ENCODE peak calls at places on chromosomes 4 and X, in eight cellular contexts. One of them, this sample, is unnamed.

GRCh38 chr4:10983274-10983673 is 298.7 kb upstream of the CLNK start:
- DNase-seq in activated naive CD8-positive, alpha-beta T cell treated with anti-CD3 and anti-CD28 coated beads, Interleukin-2, amount 50 U/mL, for 24 hours: no peak
- DNase-seq in stimulated activated CD4-positive, alpha-beta T cell treated with anti-CD3 and anti-CD28 coated beads, TNF-alpha, amount 100 ng/mL, for 4 hours: no peak
- DNase-seq in BJ: no peak
- DNase-seq in pancreas: no peak
- DNase-seq in NCI-H774: no peak
- DNase-seq in SJSA1: no peak
- DNase-seq in heart left ventricle: no peak
- DNase-seq in this sample: no peak

GRCh38 chrX:152725409-152725808 is 8.1 kb downstream of the CSAG1 start:
- DNase-seq in activated naive CD8-positive, alpha-beta T cell treated with anti-CD3 and anti-CD28 coated beads, Interleukin-2, amount 50 U/mL, for 24 hours: no peak
- DNase-seq in stimulated activated CD4-positive, alpha-beta T cell treated with anti-CD3 and anti-CD28 coated beads, TNF-alpha, amount 100 ng/mL, for 4 hours: no peak
- DNase-seq in BJ: no peak
- DNase-seq in pancreas: no peak
- DNase-seq in NCI-H774: no peak
- DNase-seq in SJSA1: no peak
- DNase-seq in heart left ventricle: no peak
- DNase-seq in this sample: no peak

GRCh38 chr4:40232610-40233009 is 35.8 kb downstream of the RHOH start:
- DNase-seq in activated naive CD8-positive, alpha-beta T cell treated with anti-CD3 and anti-CD28 coated beads, Interleukin-2, amount 50 U/mL, for 24 hours: no peak
- DNase-seq in stimulated activated CD4-positive, alpha-beta T cell treated with anti-CD3 and anti-CD28 coated beads, TNF-alpha, amount 100 ng/mL, for 4 hours: no peak
- DNase-seq in BJ: no peak
- DNase-seq in pancreas: no peak
- DNase-seq in NCI-H774: no peak
- DNase-seq in SJSA1: no peak
- DNase-seq in heart left ventricle: no peak
- DNase-seq in this sample: peak; percentile 21

GRCh38 chrX:9164535-9165425 is 130.9 kb upstream of the FAM9B start:
- DNase-seq in activated naive CD8-positive, alpha-beta T cell treated with anti-CD3 and anti-CD28 coated beads, Interleukin-2, amount 50 U/mL, for 24 hours: peak; percentile 10
- DNase-seq in stimulated activated CD4-positive, alpha-beta T cell treated with anti-CD3 and anti-CD28 coated beads, TNF-alpha, amount 100 ng/mL, for 4 hours: no peak
- DNase-seq in BJ: no peak
- DNase-seq in pancreas: no peak
- DNase-seq in NCI-H774: no peak
- DNase-seq in SJSA1: peak; percentile 1
- DNase-seq in heart left ventricle: no peak
- DNase-seq in this sample: no peak

GRCh38 chr4:2361366-2362285 is 56.8 kb downstream of the ZFYVE28 start:
- DNase-seq in activated naive CD8-positive, alpha-beta T cell treated with anti-CD3 and anti-CD28 coated beads, Interleukin-2, amount 50 U/mL, for 24 hours: no peak
- DNase-seq in stimulated activated CD4-positive, alpha-beta T cell treated with anti-CD3 and anti-CD28 coated beads, TNF-alpha, amount 100 ng/mL, for 4 hours: no peak
- DNase-seq in BJ: no peak
- DNase-seq in pancreas: no peak
- DNase-seq in NCI-H774: no peak
- DNase-seq in SJSA1: no peak
- DNase-seq in heart left ventricle: no peak
- DNase-seq in this sample: no peak

GRCh38 chrX:29422034-29422433 is 793.3 kb upstream of the MAGEB2 start:
- DNase-seq in activated naive CD8-positive, alpha-beta T cell treated with anti-CD3 and anti-CD28 coated beads, Interleukin-2, amount 50 U/mL, for 24 hours: no peak
- DNase-seq in stimulated activated CD4-positive, alpha-beta T cell treated with anti-CD3 and anti-CD28 coated beads, TNF-alpha, amount 100 ng/mL, for 4 hours: no peak
- DNase-seq in BJ: no peak
- DNase-seq in pancreas: no peak
- DNase-seq in NCI-H774: no peak
- DNase-seq in SJSA1: no peak
- DNase-seq in heart left ventricle: no peak
- DNase-seq in this sample: no peak

GRCh38 chrX:147953976-147954375 is 27.2 kb upstream of the FMR1NB start:
- DNase-seq in activated naive CD8-positive, alpha-beta T cell treated with anti-CD3 and anti-CD28 coated beads, Interleukin-2, amount 50 U/mL, for 24 hours: no peak
- DNase-seq in stimulated activated CD4-positive, alpha-beta T cell treated with anti-CD3 and anti-CD28 coated beads, TNF-alpha, amount 100 ng/mL, for 4 hours: no peak
- DNase-seq in BJ: no peak
- DNase-seq in pancreas: peak; percentile 58
- DNase-seq in NCI-H774: no peak
- DNase-seq in SJSA1: no peak
- DNase-seq in heart left ventricle: peak; percentile 23
- DNase-seq in this sample: no peak

GRCh38 chrX:30153881-30154260 is 61.5 kb upstream of the MAGEB2 start:
- DNase-seq in activated naive CD8-positive, alpha-beta T cell treated with anti-CD3 and anti-CD28 coated beads, Interleukin-2, amount 50 U/mL, for 24 hours: no peak
- DNase-seq in stimulated activated CD4-positive, alpha-beta T cell treated with anti-CD3 and anti-CD28 coated beads, TNF-alpha, amount 100 ng/mL, for 4 hours: no peak
- DNase-seq in BJ: peak; percentile 23
- DNase-seq in pancreas: no peak
- DNase-seq in NCI-H774: no peak
- DNase-seq in SJSA1: no peak
- DNase-seq in heart left ventricle: no peak
- DNase-seq in this sample: no peak

GRCh38 chr4:1693131-1693896 is 9.2 kb upstream of the FAM53A start:
- DNase-seq in activated naive CD8-positive, alpha-beta T cell treated with anti-CD3 and anti-CD28 coated beads, Interleukin-2, amount 50 U/mL, for 24 hours: peak; percentile 75
- DNase-seq in stimulated activated CD4-positive, alpha-beta T cell treated with anti-CD3 and anti-CD28 coated beads, TNF-alpha, amount 100 ng/mL, for 4 hours: peak; percentile 61
- DNase-seq in BJ: no peak
- DNase-seq in pancreas: peak; percentile 84
- DNase-seq in NCI-H774: peak; percentile 57
- DNase-seq in SJSA1: peak; percentile 36
- DNase-seq in heart left ventricle: peak; percentile 70
- DNase-seq in this sample: peak; percentile 70

GRCh38 chr4:12943069-12943468 is 541.1 kb downstream of the RAB28 start:
- DNase-seq in activated naive CD8-positive, alpha-beta T cell treated with anti-CD3 and anti-CD28 coated beads, Interleukin-2, amount 50 U/mL, for 24 hours: no peak
- DNase-seq in stimulated activated CD4-positive, alpha-beta T cell treated with anti-CD3 and anti-CD28 coated beads, TNF-alpha, amount 100 ng/mL, for 4 hours: no peak
- DNase-seq in BJ: no peak
- DNase-seq in pancreas: no peak
- DNase-seq in NCI-H774: no peak
- DNase-seq in SJSA1: no peak
- DNase-seq in heart left ventricle: no peak
- DNase-seq in this sample: no peak

GRCh38 chr4:95732061-95732460 is 107.8 kb upstream of the PDHA2 start:
- DNase-seq in activated naive CD8-positive, alpha-beta T cell treated with anti-CD3 and anti-CD28 coated beads, Interleukin-2, amount 50 U/mL, for 24 hours: no peak
- DNase-seq in stimulated activated CD4-positive, alpha-beta T cell treated with anti-CD3 and anti-CD28 coated beads, TNF-alpha, amount 100 ng/mL, for 4 hours: no peak
- DNase-seq in BJ: no peak
- DNase-seq in pancreas: no peak
- DNase-seq in NCI-H774: no peak
- DNase-seq in SJSA1: no peak
- DNase-seq in heart left ventricle: no peak
- DNase-seq in this sample: no peak

This sample was measured in stimulated activated naive CD8-positive, alpha-beta T cell treated with anti-CD3 and anti-CD28 coated beads, Interleukin-15, amount 100 ng/mL, for 72 hours.